ENCODE peak calls at places on chromosomes 2 and 18, in six cellular contexts. H is amniotic stem cell, A is NCI-H1105, O is NCI-H82, T is HCT116, C is posterior vena cava. S is an unnamed sample.

GRCh38 chr2:191316246-191316645 is 71.0 kb downstream of the MYO1B start:
- DNase-seq in H (no peak), A (no peak), O (no peak), T (no peak), C (no peak), S (no peak)

GRCh38 chr2:173553589-173553988 is 198.9 kb downstream of the CDCA7 start:
- DNase-seq in H (no peak), A (no peak), O (no peak), T (no peak), C (no peak), S (no peak)

GRCh38 chr2:34252111-34252510 is 653.0 kb upstream of the FAM98A start:
- DNase-seq in H (no peak), A (no peak), O (peak), T (no peak), C (no peak), S (no peak)

GRCh38 chr18:23926590-23926989 is 88.0 kb upstream of the TTC39C start:
- DNase-seq in H (no peak), A (no peak), O (no peak), T (no peak), C (no peak), S (peak)

GRCh38 chr18:312415-312814 is 44.6 kb upstream of the THOC1 start:
- DNase-seq in H (no peak), A (no peak), O (no peak), T (no peak), C (no peak), S (no peak)

GRCh38 chr2:45180784-45181183 is 171.5 kb upstream of the SIX2 start:
- DNase-seq in H (no peak), A (no peak), O (no peak), T (no peak), C (no peak), S (no peak)

GRCh38 chr2:133726906-133727305 is 158.6 kb upstream of the NCKAP5 start:
- DNase-seq in H (no peak), A (no peak), O (no peak), T (no peak), C (no peak), S (no peak)

GRCh38 chr2:10141736-10142639 is 19.4 kb downstream of the RRM2 start:
- DNase-seq in H (no peak), A (no peak), O (peak), T (no peak), C (peak), S (no peak)

GRCh38 chr2:36441816-36442215 is 86.2 kb downstream of the CRIM1 start:
- DNase-seq in H (no peak), A (no peak), O (no peak), T (no peak), C (no peak), S (no peak)

GRCh38 chr2:53422979-53423378 is 344.6 kb upstream of the CHAC2 start:
- DNase-seq in H (peak), A (no peak), O (peak), T (peak), C (no peak), S (peak)

GRCh38 chr18:79588131-79588635 is 91.4 kb upstream of the CTDP1 start:
- DNase-seq in H (no peak), A (no peak), O (no peak), T (no peak), C (peak), S (no peak)

GRCh38 chr2:59093571-59093970 is 852.4 kb upstream of the FANCL start:
- DNase-seq in H (no peak), A (no peak), O (no peak), T (no peak), C (no peak), S (no peak)

GRCh38 chr18:618618-619017 is 21.8 kb downstream of the CLUL1 start:
- DNase-seq in H (no peak), A (no peak), O (no peak), T (no peak), C (no peak), S (no peak)

GRCh38 chr18:48032876-48033769 is 102.7 kb upstream of the SMAD2 start:
- DNase-seq in H (no peak), A (no peak), O (no peak), T (no peak), C (no peak), S (no peak)

GRCh38 chr2:130795431-130795830 is 40.1 kb downstream of the AMER3 start:
- DNase-seq in H (no peak), A (no peak), O (no peak), T (no peak), C (no peak), S (no peak)

GRCh38 chr2:1869248-1869647 is 124.9 kb upstream of the PXDN start:
- DNase-seq in H (no peak), A (no peak), O (no peak), T (no peak), C (peak), S (no peak)

GRCh38 chr2:45984896-45985488 is 312.2 kb upstream of the EPAS1 start:
- DNase-seq in H (no peak), A (no peak), O (no peak), T (no peak), C (no peak), S (no peak)

GRCh38 chr18:13614701-13615288 is 111.6 kb downstream of the FAM210A start:
- DNase-seq in H (no peak), A (no peak), O (no peak), T (no peak), C (peak), S (no peak)

GRCh38 chr2:74198461-74199274 is at the start of gene MTHFD2:
- DNase-seq in H (peak), A (peak), O (peak), T (peak), C (peak), S (peak)

GRCh38 chr2:204030337-204030736 is 93.8 kb downstream of the ICOS start:
- DNase-seq in H (no peak), A (no peak), O (no peak), T (no peak), C (no peak), S (no peak)

GRCh38 chr2:29655391-29656086 is 265.8 kb downstream of the ALK start:
- DNase-seq in H (no peak), A (no peak), O (no peak), T (no peak), C (no peak), S (no peak)

S was measured in NCI-H345.